ENCODE peak calls at places on chromosomes 13 and 19, in five cellular contexts. One of them, this sample, is unnamed.

GRCh38 chr13:51201886-51202285 is 20.3 kb upstream of the FAM124A start:
- DNase-seq in lower lobe of right lung: no peak
- DNase-seq in RPMI7951: no peak
- DNase-seq in stimulated activated CD4-positive, alpha-beta T cell treated with anti-CD3 and anti-CD28 coated beads, Interleukin-4, amount 100 ng/mL, for 24 hours: no peak
- DNase-seq in NB4: no peak
- DNase-seq in this sample: no peak

GRCh38 chr13:99895428-99895998 is 76.1 kb downstream of the ZIC5 start:
- DNase-seq in RPMI7951: no peak
- DNase-seq in stimulated activated CD4-positive, alpha-beta T cell treated with anti-CD3 and anti-CD28 coated beads, Interleukin-4, amount 100 ng/mL, for 24 hours: no peak
- DNase-seq in lower lobe of right lung: no peak
- DNase-seq in NB4: no peak
- DNase-seq in this sample: no peak

GRCh38 chr13:99868767-99869166 is 102.8 kb downstream of the ZIC5 start:
- DNase-seq in NB4: no peak
- DNase-seq in RPMI7951: no peak
- DNase-seq in stimulated activated CD4-positive, alpha-beta T cell treated with anti-CD3 and anti-CD28 coated beads, Interleukin-4, amount 100 ng/mL, for 24 hours: no peak
- DNase-seq in lower lobe of right lung: no peak
- DNase-seq in this sample: no peak

GRCh38 chr13:27524981-27525975 is 74.9 kb upstream of the MTIF3 start:
- DNase-seq in RPMI7951: no peak
- DNase-seq in stimulated activated CD4-positive, alpha-beta T cell treated with anti-CD3 and anti-CD28 coated beads, Interleukin-4, amount 100 ng/mL, for 24 hours: no peak
- DNase-seq in lower lobe of right lung: no peak
- DNase-seq in NB4: no peak
- DNase-seq in this sample: peak; percentile 25

GRCh38 chr19:19937403-19937802 is 36.7 kb downstream of the ZNF93 start:
- DNase-seq in lower lobe of right lung: no peak
- DNase-seq in RPMI7951: no peak
- DNase-seq in NB4: no peak
- DNase-seq in stimulated activated CD4-positive, alpha-beta T cell treated with anti-CD3 and anti-CD28 coated beads, Interleukin-4, amount 100 ng/mL, for 24 hours: no peak
- DNase-seq in this sample: peak; percentile 53

GRCh38 chr19:52216401-52216800 is 26.5 kb downstream of the PPP2R1A start:
- DNase-seq in NB4: no peak
- DNase-seq in RPMI7951: no peak
- DNase-seq in lower lobe of right lung: no peak
- DNase-seq in stimulated activated CD4-positive, alpha-beta T cell treated with anti-CD3 and anti-CD28 coated beads, Interleukin-4, amount 100 ng/mL, for 24 hours: no peak
- DNase-seq in this sample: no peak

GRCh38 chr19:46133101-46133627 is 8.7 kb upstream of the IGFL3 start:
- DNase-seq in lower lobe of right lung: no peak
- DNase-seq in stimulated activated CD4-positive, alpha-beta T cell treated with anti-CD3 and anti-CD28 coated beads, Interleukin-4, amount 100 ng/mL, for 24 hours: no peak
- DNase-seq in NB4: peak; percentile 26
- DNase-seq in RPMI7951: peak; percentile 70
- DNase-seq in this sample: peak; percentile 88

GRCh38 chr13:113814435-113814821 is 49.4 kb downstream of the GAS6 start:
- DNase-seq in NB4: no peak
- DNase-seq in RPMI7951: peak; percentile 68
- DNase-seq in stimulated activated CD4-positive, alpha-beta T cell treated with anti-CD3 and anti-CD28 coated beads, Interleukin-4, amount 100 ng/mL, for 24 hours: no peak
- DNase-seq in lower lobe of right lung: no peak
- DNase-seq in this sample: no peak

GRCh38 chr13:112325142-112325808 is 50.9 kb upstream of the SPACA7 start:
- DNase-seq in RPMI7951: no peak
- DNase-seq in lower lobe of right lung: no peak
- DNase-seq in NB4: no peak
- DNase-seq in stimulated activated CD4-positive, alpha-beta T cell treated with anti-CD3 and anti-CD28 coated beads, Interleukin-4, amount 100 ng/mL, for 24 hours: no peak
- DNase-seq in this sample: no peak

GRCh38 chr19:47729468-47729798 is 15.9 kb upstream of the NOP53 start:
- DNase-seq in lower lobe of right lung: peak; percentile 83
- DNase-seq in stimulated activated CD4-positive, alpha-beta T cell treated with anti-CD3 and anti-CD28 coated beads, Interleukin-4, amount 100 ng/mL, for 24 hours: no peak
- DNase-seq in RPMI7951: peak; percentile 95
- DNase-seq in NB4: peak; percentile 65
- DNase-seq in this sample: no peak

GRCh38 chr19:43784981-43785808 is 4.4 kb upstream of the KCNN4 start:
- DNase-seq in RPMI7951: peak; percentile 92
- DNase-seq in stimulated activated CD4-positive, alpha-beta T cell treated with anti-CD3 and anti-CD28 coated beads, Interleukin-4, amount 100 ng/mL, for 24 hours: peak; percentile 64
- DNase-seq in lower lobe of right lung: peak; percentile 71
- DNase-seq in NB4: peak; percentile 71
- DNase-seq in this sample: peak; percentile 86

GRCh38 chr13:112929778-112930055 is 39.3 kb upstream of the MCF2L start:
- DNase-seq in RPMI7951: no peak
- DNase-seq in lower lobe of right lung: no peak
- DNase-seq in NB4: no peak
- DNase-seq in stimulated activated CD4-positive, alpha-beta T cell treated with anti-CD3 and anti-CD28 coated beads, Interleukin-4, amount 100 ng/mL, for 24 hours: no peak
- DNase-seq in this sample: no peak

GRCh38 chr13:91017031-91017668 is 330.3 kb upstream of the MIR17HG start:
- DNase-seq in RPMI7951: peak; percentile 28
- DNase-seq in NB4: peak; percentile 65
- DNase-seq in lower lobe of right lung: peak; percentile 37
- DNase-seq in stimulated activated CD4-positive, alpha-beta T cell treated with anti-CD3 and anti-CD28 coated beads, Interleukin-4, amount 100 ng/mL, for 24 hours: no peak
- DNase-seq in this sample: peak; percentile 46

GRCh38 chr19:30669329-30670010 is 297.3 kb downstream of the ZNF536 start:
- DNase-seq in NB4: peak; percentile 28
- DNase-seq in stimulated activated CD4-positive, alpha-beta T cell treated with anti-CD3 and anti-CD28 coated beads, Interleukin-4, amount 100 ng/mL, for 24 hours: peak; percentile 56
- DNase-seq in lower lobe of right lung: peak; percentile 72
- DNase-seq in RPMI7951: peak; percentile 32
- DNase-seq in this sample: no peak

GRCh38 chr13:44068737-44069136 is 189.0 kb downstream of the LACC1 start:
- DNase-seq in RPMI7951: peak; percentile 77
- DNase-seq in stimulated activated CD4-positive, alpha-beta T cell treated with anti-CD3 and anti-CD28 coated beads, Interleukin-4, amount 100 ng/mL, for 24 hours: no peak
- DNase-seq in NB4: no peak
- DNase-seq in lower lobe of right lung: no peak
- DNase-seq in this sample: no peak

GRCh38 chr19:33389574-33390119 is 16.1 kb downstream of the CEBPG start:
- DNase-seq in lower lobe of right lung: no peak
- DNase-seq in NB4: no peak
- DNase-seq in stimulated activated CD4-positive, alpha-beta T cell treated with anti-CD3 and anti-CD28 coated beads, Interleukin-4, amount 100 ng/mL, for 24 hours: no peak
- DNase-seq in RPMI7951: no peak
- DNase-seq in this sample: no peak

GRCh38 chr13:77305276-77305675 is 21.6 kb downstream of the MYCBP2 start:
- DNase-seq in NB4: peak; percentile 37
- DNase-seq in RPMI7951: no peak
- DNase-seq in lower lobe of right lung: no peak
- DNase-seq in stimulated activated CD4-positive, alpha-beta T cell treated with anti-CD3 and anti-CD28 coated beads, Interleukin-4, amount 100 ng/mL, for 24 hours: no peak
- DNase-seq in this sample: peak; percentile 76

This sample was measured in MV-4-11.